ENCODE peak calls at places on chromosomes 13 and 19, in eight cellular contexts. J is activated CD4-positive, alpha-beta T cell treated with anti-CD3 and anti-CD28 coated beads, Interleukin-2, amount 50 U/mL, for 48 hours; Y is heart right ventricle; N is NCI-H446; S is fibroblast of the aortic adventitia; I is hepatocyte; G is lung microvascular endothelial cell; Z is psoas muscle. A is an unnamed sample.
A peak's percentile ranks its signal among the peaks of the same experiment; 100 is the strongest.

GRCh38 chr13:27281420-27281819 is 10.8 kb downstream of the RASL11A start:
- DNase-seq in J (no peak), Y (no peak), N (no peak), S (no peak), I (peak; percentile 35), G (peak; percentile 15), Z (no peak), A (no peak)

GRCh38 chr13:77969299-77969698 is 50.7 kb upstream of the EDNRB start:
- DNase-seq in J (no peak), Y (no peak), N (no peak), S (no peak), I (no peak), G (no peak), Z (no peak), A (no peak)

GRCh38 chr13:103835052-103835451 is 768.8 kb upstream of the SLC10A2 start:
- DNase-seq in J (no peak), Y (no peak), N (no peak), S (no peak), I (no peak), G (no peak), Z (no peak), A (no peak)

GRCh38 chr19:54312011-54312410 is 955 bp downstream of the LILRA5 start:
- DNase-seq in J (no peak), Y (no peak), N (no peak), S (no peak), I (no peak), G (no peak), Z (no peak), A (no peak)

GRCh38 chr13:27534976-27535370 is 84.6 kb upstream of the MTIF3 start:
- DNase-seq in J (no peak), Y (no peak), N (no peak), S (no peak), I (no peak), G (no peak), Z (no peak), A (no peak)

GRCh38 chr19:1154731-1155351 is 19.2 kb downstream of the SBNO2 start:
- DNase-seq in J (no peak), Y (peak; percentile 82), N (no peak), S (peak; percentile 92), I (peak; percentile 86), G (peak; percentile 79), Z (peak; percentile 95), A (no peak)

GRCh38 chr13:61432029-61432428 is 16.4 kb upstream of the PCDH20 start:
- DNase-seq in J (no peak), Y (no peak), N (no peak), S (no peak), I (no peak), G (no peak), Z (no peak), A (no peak)

GRCh38 chr13:34748078-34748477 is 194.0 kb upstream of the NBEA start:
- DNase-seq in J (no peak), Y (peak; percentile 79), N (peak; percentile 11), S (peak; percentile 84), I (no peak), G (peak; percentile 79), Z (no peak), A (no peak)

GRCh38 chr19:7862413-7862951 is 11.7 kb downstream of the PRR36 start:
- DNase-seq in J (peak; percentile 76), Y (peak; percentile 43), N (no peak), S (no peak), I (peak; percentile 93), G (peak; percentile 50), Z (peak; percentile 61), A (no peak)

GRCh38 chr19:49949735-49950589 is 11.0 kb downstream of the SIGLEC11 start:
- DNase-seq in J (no peak), Y (no peak), N (no peak), S (no peak), I (no peak), G (no peak), Z (no peak), A (no peak)

GRCh38 chr19:51386882-51387520 is 773 bp downstream of the LIM2 start:
- DNase-seq in J (no peak), Y (no peak), N (no peak), S (no peak), I (no peak), G (no peak), Z (no peak), A (no peak)

GRCh38 chr19:12665281-12665573 is 1.3 kb downstream of the MAN2B1 start:
- DNase-seq in J (peak; percentile 65), Y (peak; percentile 44), N (no peak), S (no peak), I (no peak), G (no peak), Z (no peak), A (no peak)

A was measured in nucleus accumbens.